ENCODE peak calls at places on chromosomes 7 and 10, in four cellular contexts. O is astrocyte of the cerebellum, D is heart left ventricle, W is PC-3. J is an unnamed sample.

GRCh38 chr7:44100458-44101303 is 3.5 kb upstream of the AEBP1 start:
- DNase-seq in O (peak), D (peak), W (no peak), J (no peak)

GRCh38 chr7:47819054-47819920 is 129.0 kb downstream of the PKD1L1 start:
- DNase-seq in O (peak), D (peak), W (peak), J (peak)

GRCh38 chr10:499991-500390 is 189.5 kb downstream of the DIP2C start:
- DNase-seq in O (no peak), D (no peak), W (no peak), J (no peak)

GRCh38 chr7:37419496-37419895 is 29.2 kb downstream of the ELMO1 start:
- DNase-seq in O (no peak), D (no peak), W (no peak), J (no peak)

GRCh38 chr7:130900471-130901076 is 166.6 kb upstream of the KLF14 start:
- DNase-seq in O (no peak), D (no peak), W (peak), J (no peak)

GRCh38 chr7:92156976-92157375 is 22.0 kb downstream of the LRRD1 start:
- DNase-seq in O (no peak), D (no peak), W (no peak), J (no peak)

GRCh38 chr10:14173706-14174594 is 156.8 kb downstream of the FRMD4A start:
- DNase-seq in O (no peak), D (no peak), W (peak), J (no peak)

GRCh38 chr10:133072776-133073390 is 14.8 kb upstream of the ADGRA1 start:
- DNase-seq in O (no peak), D (no peak), W (no peak), J (no peak)

GRCh38 chr7:115032986-115033385 is 111.1 kb downstream of the MDFIC start:
- DNase-seq in O (no peak), D (no peak), W (no peak), J (no peak)

GRCh38 chr10:35607475-35608316 is 2.6 kb downstream of the GJD4 start:
- DNase-seq in O (no peak), D (no peak), W (peak), J (no peak)

GRCh38 chr7:151062399-151063211 is 3.2 kb downstream of the SLC4A2 start:
- DNase-seq in O (no peak), D (peak), W (peak), J (no peak)

GRCh38 chr7:47534322-47535032 is 47.4 kb downstream of the TNS3 start:
- DNase-seq in O (no peak), D (no peak), W (peak), J (no peak)

GRCh38 chr7:47501406-47501805 is 80.5 kb downstream of the TNS3 start:
- DNase-seq in O (peak), D (peak), W (no peak), J (no peak)

GRCh38 chr10:61140765-61141392 is 196.9 kb upstream of the RHOBTB1 start:
- DNase-seq in O (peak), D (no peak), W (peak), J (peak)

GRCh38 chr7:104643587-104644217 is 315.3 kb downstream of the LHFPL3 start:
- DNase-seq in O (no peak), D (no peak), W (peak), J (no peak)

GRCh38 chr7:129108583-129108982 is 35.9 kb upstream of the TSPAN33 start:
- DNase-seq in O (no peak), D (no peak), W (no peak), J (no peak)

GRCh38 chr10:15542817-15543216 is 171.7 kb upstream of the FAM171A1 start:
- DNase-seq in O (no peak), D (no peak), W (no peak), J (no peak)

GRCh38 chr10:90148121-90148855 is 446.9 kb downstream of the KIF20B start:
- DNase-seq in O (no peak), D (no peak), W (peak), J (no peak)

GRCh38 chr7:36219429-36219828 is 66.4 kb downstream of the EEPD1 start:
- DNase-seq in O (no peak), D (no peak), W (no peak), J (no peak)

DNA sequence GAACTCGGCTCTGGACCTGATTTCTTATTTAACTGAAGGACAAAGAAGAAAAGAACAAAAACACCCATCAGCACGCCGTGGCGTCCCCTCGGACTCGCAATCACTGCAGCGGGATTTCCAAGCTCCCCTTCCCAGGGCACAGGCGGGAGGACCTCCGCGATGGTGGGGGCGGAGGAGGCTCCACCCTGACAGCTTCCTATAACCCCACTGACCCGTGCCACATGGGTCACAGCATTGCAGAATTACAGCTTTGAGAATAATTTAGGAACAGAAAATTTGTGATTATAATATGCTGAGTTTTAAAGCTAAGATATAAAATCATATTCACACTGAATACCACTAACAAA is 129.7 kb upstream of the SEC61G start:
- DNase-seq in O (no peak), D (no peak), W (no peak), J (no peak)
- H3K4me3 ChIP-seq in O (peak), D (peak), W (no peak), J (peak)

GRCh38 chr7:108291135-108291508 is 161.0 kb upstream of the LAMB4 start:
- DNase-seq in O (no peak), D (no peak), W (no peak), J (no peak)

GRCh38 chr7:108292541-108292940 is 162.4 kb upstream of the LAMB4 start:
- DNase-seq in O (no peak), D (no peak), W (no peak), J (no peak)

GRCh38 chr7:108291791-108292440 is 161.8 kb upstream of the LAMB4 start:
- DNase-seq in O (no peak), D (no peak), W (no peak), J (no peak)

GRCh38 chr7:108294595-108294994 is 161.6 kb downstream of the NRCAM start:
- DNase-seq in O (no peak), D (no peak), W (no peak), J (no peak)

GRCh38 chr7:108293190-108293612 is 163.0 kb downstream of the NRCAM start:
- DNase-seq in O (no peak), D (no peak), W (no peak), J (no peak)
- TF ChIP-seq CTCF in O (no peak), D (no peak), W (no peak), J (no peak)

DNA sequence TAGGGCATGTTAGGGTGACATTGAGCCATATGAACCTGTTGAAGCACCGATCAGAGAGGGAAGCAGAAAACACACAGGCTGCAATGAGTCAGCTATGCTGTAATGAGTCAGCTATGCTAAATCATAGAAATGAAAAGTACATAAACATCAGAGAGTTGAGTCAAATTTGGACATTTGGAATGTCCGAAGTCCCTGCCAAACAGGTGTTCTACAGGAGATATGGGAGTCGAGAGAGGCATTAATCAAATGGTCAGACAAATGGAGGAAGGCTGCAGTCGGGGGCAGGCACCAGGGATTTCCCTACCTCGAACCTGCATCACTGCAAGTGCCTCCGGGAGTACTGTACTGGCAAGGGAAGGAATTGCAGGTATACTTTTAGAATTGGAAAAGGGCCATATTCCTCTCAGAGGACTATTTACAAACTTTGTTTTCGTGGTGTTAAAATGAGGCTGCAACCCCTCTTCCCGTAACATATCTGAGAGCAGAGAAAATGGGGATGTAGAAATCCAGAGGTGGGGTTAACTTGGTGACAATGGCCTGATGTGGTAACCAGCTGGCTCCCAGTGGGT is 8.8 kb upstream of the ZC3HAV1 start:
- DNase-seq in O (no peak), D (no peak), W (peak), J (peak)
- H3K4me3 ChIP-seq in O (no peak), D (no peak), W (peak), J (no peak)

GRCh38 chr7:138835087-138835486 is 37.1 kb upstream of the ATP6V0A4 start:
- DNase-seq in O (no peak), D (no peak), W (no peak), J (no peak)
- TF ChIP-seq CTCF in O (no peak), D (no peak), W (no peak), J (no peak)

GRCh38 chr7:52107355-52107754 is 790.7 kb upstream of the COBL start:
- DNase-seq in O (no peak), D (no peak), W (no peak), J (no peak)
- H3K4me3 ChIP-seq in O (no peak), D (no peak), W (no peak), J (no peak)